ENCODE peak calls at places on chromosomes 13 and 19, in eight cellular contexts. A is GM23248; L is T1000; H is heart left ventricle; B is A549; M is DMS 273 treated with DMSO at 0.1 percent for 48 hours; G is stimulated activated CD8-positive, alpha-beta memory T cell treated with anti-CD3 and anti-CD28 coated beads, Interleukin-12 subunit alpha, Interleukin-12 subunit beta, amount 100 ng/mL, for 4 hours; V is HTR-8/SVneo. Q is an unnamed sample.

GRCh38 chr13:106851251-106851650 is 283.3 kb upstream of the ARGLU1 start:
- DNase-seq in A (no peak), L (no peak), H (no peak), B (no peak), M (no peak), G (no peak), V (no peak), Q (no peak)

GRCh38 chr13:113761136-113761535 is 2.1 kb downstream of the TMEM255B start:
- DNase-seq in A (no peak), L (no peak), H (no peak), B (no peak), M (no peak), G (no peak), V (no peak), Q (no peak)

GRCh38 chr13:113275387-113275786 is 21.7 kb upstream of the LAMP1 start:
- DNase-seq in A (peak; percentile 81), L (peak; percentile 38), H (peak; percentile 36), B (peak; percentile 53), M (peak; percentile 6), G (no peak), V (peak; percentile 42), Q (no peak)

GRCh38 chr19:6394831-6395230 is 1.9 kb upstream of the GTF2F1 start:
- DNase-seq in A (no peak), L (no peak), H (no peak), B (no peak), M (no peak), G (no peak), V (no peak), Q (no peak)

GRCh38 chr13:22648325-22648758 is 532.4 kb upstream of the SGCG start:
- DNase-seq in A (no peak), L (no peak), H (no peak), B (no peak), M (no peak), G (no peak), V (no peak), Q (no peak)

GRCh38 chr13:98860491-98860890 is 108.0 kb upstream of the SLC15A1 start:
- DNase-seq in A (no peak), L (no peak), H (no peak), B (no peak), M (no peak), G (no peak), V (no peak), Q (no peak)

GRCh38 chr19:43699506-43700367 is 16.1 kb upstream of the IRGC start:
- DNase-seq in A (peak; percentile 52), L (no peak), H (peak; percentile 44), B (no peak), M (no peak), G (no peak), V (no peak), Q (no peak)

GRCh38 chr13:48977973-48978372 is 2.3 kb downstream of the FNDC3A start:
- DNase-seq in A (peak; percentile 67), L (no peak), H (no peak), B (no peak), M (no peak), G (no peak), V (no peak), Q (no peak)

GRCh38 chr13:96481482-96481881 is 391.6 kb downstream of the HS6ST3 start:
- DNase-seq in A (no peak), L (no peak), H (no peak), B (no peak), M (no peak), G (no peak), V (no peak), Q (no peak)

GRCh38 chr13:26558074-26558805 is 757 bp downstream of the WASF3 start:
- DNase-seq in A (peak; percentile 57), L (no peak), H (no peak), B (no peak), M (no peak), G (no peak), V (no peak), Q (no peak)

GRCh38 chr13:36454962-36455361 is 22.7 kb downstream of the CCNA1 start:
- DNase-seq in A (no peak), L (no peak), H (no peak), B (no peak), M (no peak), G (no peak), V (no peak), Q (no peak)

GRCh38 chr19:11091343-11092153 is 2.3 kb downstream of the LDLR start:
- DNase-seq in A (peak; percentile 98), L (peak; percentile 56), H (peak; percentile 51), B (peak; percentile 82), M (no peak), G (peak; percentile 33), V (peak; percentile 70), Q (no peak)

GRCh38 chr19:1568320-1569019 is at the start of gene MEX3D:
- DNase-seq in A (peak; percentile 88), L (peak; percentile 37), H (peak; percentile 85), B (peak; percentile 67), M (no peak), G (peak; percentile 73), V (peak; percentile 86), Q (peak; percentile 100)

GRCh38 chr19:15288146-15288963 is 44.0 kb downstream of the BRD4 start:
- DNase-seq in A (peak; percentile 66), L (no peak), H (peak; percentile 60), B (no peak), M (peak; percentile 68), G (no peak), V (no peak), Q (no peak)

GRCh38 chr13:113220877-113221276 is 11.5 kb downstream of the CUL4A start:
- DNase-seq in A (no peak), L (no peak), H (peak; percentile 72), B (peak; percentile 19), M (no peak), G (no peak), V (no peak), Q (no peak)

GRCh38 chr19:28118235-28118634 is 1094.7 kb downstream of the UQCRFS1 start:
- DNase-seq in A (no peak), L (no peak), H (no peak), B (no peak), M (no peak), G (no peak), V (no peak), Q (no peak)

GRCh38 chr13:27172495-27172842 is 858 bp upstream of the USP12 start:
- DNase-seq in A (peak; percentile 78), L (no peak), H (no peak), B (peak; percentile 18), M (no peak), G (no peak), V (no peak), Q (no peak)

GRCh38 chr13:24071423-24072075 is 89.0 kb upstream of the SPATA13 start:
- DNase-seq in A (peak; percentile 92), L (no peak), H (no peak), B (no peak), M (no peak), G (no peak), V (no peak), Q (no peak)

GRCh38 chr13:78609464-78610205 is 6.3 kb upstream of the POU4F1 start:
- DNase-seq in A (peak; percentile 60), L (no peak), H (no peak), B (peak; percentile 14), M (no peak), G (no peak), V (no peak), Q (no peak)

GRCh38 chr19:4660181-4660791 is 9.9 kb downstream of the MYDGF start:
- DNase-seq in A (no peak), L (no peak), H (peak; percentile 56), B (peak; percentile 50), M (no peak), G (no peak), V (no peak), Q (no peak)

GRCh38 chr13:24233351-24233901 is 72.9 kb downstream of the SPATA13 start:
- DNase-seq in A (peak; percentile 63), L (no peak), H (no peak), B (no peak), M (no peak), G (no peak), V (no peak), Q (no peak)

GRCh38 chr13:108326318-108326717 is 56.8 kb downstream of the TNFSF13B start:
- DNase-seq in A (no peak), L (no peak), H (no peak), B (no peak), M (no peak), G (no peak), V (no peak), Q (no peak)

GRCh38 chr19:29393915-29394460 is 131.8 kb upstream of the VSTM2B start:
- DNase-seq in A (no peak), L (no peak), H (no peak), B (no peak), M (no peak), G (no peak), V (no peak), Q (no peak)

GRCh38 chr13:31322025-31322424 is 122.2 kb downstream of the B3GLCT start:
- DNase-seq in A (peak; percentile 23), L (no peak), H (peak; percentile 57), B (no peak), M (no peak), G (no peak), V (no peak), Q (no peak)

GRCh38 chr19:5321851-5322681 is 18.5 kb downstream of the PTPRS start:
- DNase-seq in A (no peak), L (no peak), H (peak; percentile 13), B (no peak), M (no peak), G (no peak), V (no peak), Q (peak; percentile 69)

GRCh38 chr19:58519087-58519354 is 589 bp downstream of the ZBTB45 start:
- DNase-seq in A (peak; percentile 91), L (peak; percentile 29), H (peak; percentile 76), B (peak; percentile 85), M (peak; percentile 68), G (no peak), V (peak; percentile 84), Q (peak; percentile 41)